ENCODE peak calls at places on chromosomes 12 and 14, in ten cellular contexts. M, D, K, T, S, X, Y, J, F and I are unnamed samples. For H3K4me1 and H3K9me3, the result is how much of the 10 kb centered on the place peaks cover.

GRCh38 chr12:106139422-106140141 is 828 bp upstream of the NUAK1 start:
- DNase-seq in J (peak), X (no peak), M (peak), K (peak), Y (peak), S (peak), D (peak), T (peak), F (peak), I (peak)

GRCh38 chr14:68361231-68361630 is 431.6 kb downstream of the ZFP36L1 start:
- DNase-seq in M (no peak), S (peak), D (peak), K (no peak), X (no peak), Y (peak), F (no peak), J (no peak), T (no peak), I (no peak)

GRCh38 chr14:76919811-76920571 is 93.8 kb downstream of the LRRC74A start:
- DNase-seq in T (no peak), F (peak), K (peak), S (peak), J (no peak), X (no peak), D (peak), M (peak), Y (peak), I (no peak)

GRCh38 chr12:46382425-46382973 is 9.9 kb upstream of the SLC38A2 start:
- DNase-seq in J (no peak), K (no peak), M (peak), F (peak), D (no peak), S (no peak), X (no peak), Y (peak), T (no peak), I (peak)

GRCh38 chr12:53378705-53379388 is 1.1 kb upstream of the SP1 start:
- DNase-seq in T (no peak), Y (no peak), M (peak), F (no peak), X (no peak), J (no peak), S (no peak), K (no peak), D (no peak), I (no peak)

GRCh38 chr12:107845226-107845979 is 70.9 kb downstream of the ASCL4 start:
- DNase-seq in T (no peak), D (no peak), Y (no peak), X (no peak), M (no peak), J (no peak), K (no peak), S (peak), F (no peak), I (no peak)

GRCh38 chr12:58069268-58069967 is 128.1 kb downstream of the ATP23 start:
- DNase-seq in X (no peak), Y (peak), S (no peak), J (no peak), T (no peak), D (no peak), F (no peak), K (no peak), M (peak), I (no peak)

GRCh38 chr12:48069253-48069652 is 36.6 kb downstream of the SENP1 start:
- DNase-seq in T (no peak), S (no peak), F (no peak), J (no peak), D (no peak), K (no peak), M (no peak), Y (peak), X (no peak), I (no peak)

GRCh38 chr14:101229666-101230065 is 326.1 kb upstream of the RTL1 start:
- DNase-seq in M (no peak), J (no peak), T (no peak), X (no peak), K (no peak), Y (no peak), F (peak), S (no peak), D (no peak), I (no peak)

GRCh38 chr12:59087077-59087673 is 166.9 kb upstream of the LRIG3 start:
- DNase-seq in Y (peak), M (peak), K (no peak), T (no peak), F (peak), D (peak), S (no peak), J (no peak), X (no peak), I (no peak)

GRCh38 chr12:93982847-93983315 is 165.5 kb upstream of the PLXNC1 start:
- DNase-seq in D (no peak), X (no peak), M (no peak), F (no peak), J (no peak), T (no peak), Y (peak), S (no peak), K (peak), I (no peak)

DNA sequence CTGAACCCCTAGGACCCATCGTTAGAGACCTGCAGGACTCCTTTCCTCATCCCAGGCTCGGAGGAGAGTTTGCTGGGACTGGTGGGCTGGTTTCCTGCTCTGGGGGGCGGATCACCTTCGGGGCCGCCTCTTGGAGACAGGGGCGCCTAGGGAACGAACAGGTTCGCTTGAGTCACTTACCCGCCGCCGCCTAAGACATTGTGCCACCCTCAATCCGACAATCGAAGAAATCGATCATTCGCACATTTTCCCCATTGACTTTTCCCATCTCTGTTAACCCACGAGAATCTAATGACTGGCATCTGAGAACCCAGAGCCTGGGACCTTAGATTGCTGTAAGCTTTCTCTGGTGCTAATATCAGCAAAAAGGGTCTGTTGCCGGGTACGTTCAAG is 322 bp downstream of the SLC39A9 start:
- DNase-seq in D (no peak), S (peak), K (no peak), X (no peak), J (no peak), T (no peak), F (no peak), Y (no peak), M (peak), I (no peak)
- H3K4me1 ChIP-seq in D (under half), S (under half), K (under half), X (half or more), J (under half), T (under half), F (under half), Y (under half), M (under half), I (half or more)

DNA sequence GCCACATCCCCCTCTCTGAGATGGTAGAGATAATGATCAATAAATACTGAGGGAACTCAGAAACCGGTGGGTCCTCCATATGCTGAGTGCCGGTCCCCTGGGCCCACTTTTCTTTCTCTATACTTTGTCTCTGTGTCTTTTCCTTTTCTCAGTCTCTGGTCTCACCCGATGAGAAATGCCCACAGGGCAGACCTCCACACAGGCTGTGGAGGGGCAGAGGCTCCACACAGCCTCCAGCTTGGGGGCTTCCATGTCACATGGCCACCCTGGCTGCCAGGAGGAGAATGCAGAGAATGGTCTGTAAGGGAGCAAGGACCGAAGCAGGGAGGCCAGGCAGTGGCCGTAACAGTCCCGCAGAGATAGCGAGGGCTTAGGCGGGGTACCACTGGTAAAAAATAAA is 105.9 kb downstream of the NTF3 start:
- DNase-seq in T (no peak), K (no peak), X (no peak), Y (no peak), J (no peak), S (no peak), D (no peak), M (no peak), F (no peak), I (no peak)
- H3K9me3 ChIP-seq in T (under half), K (under half), X (under half), Y (under half), J (under half), S (under half), D (under half), M (under half), F (under half), I (under half)

GRCh38 chr14:95497561-95498011 is 18.9 kb downstream of the SYNE3 start:
- DNase-seq in T (peak), Y (no peak), X (no peak), S (no peak), J (no peak), D (no peak), F (no peak), K (no peak), M (no peak), I (no peak)
- H3K4me1 ChIP-seq in T (under half), Y (under half), X (under half), S (under half), J (under half), D (under half), F (under half), K (under half), M (under half), I (half or more)

GRCh38 chr12:8099235-8099634 is 17.2 kb downstream of the NECAP1 start:
- DNase-seq in X (no peak), T (no peak), M (no peak), Y (no peak), S (no peak), J (no peak), D (no peak), K (no peak), F (no peak), I (no peak)
- H3K9me3 ChIP-seq in X (under half), T (under half), M (under half), Y (under half), S (under half), J (under half), D (under half), K (under half), F (under half), I (under half)

GRCh38 chr12:103751600-103751999 is 89.4 kb downstream of the NT5DC3 start:
- DNase-seq in F (no peak), S (no peak), D (no peak), Y (peak), K (no peak), J (no peak), X (no peak), M (no peak), T (no peak), I (no peak)
- H3K4me1 ChIP-seq in F (under half), S (under half), D (under half), Y (under half), K (under half), J (under half), X (under half), M (under half), T (under half), I (under half)

DNA sequence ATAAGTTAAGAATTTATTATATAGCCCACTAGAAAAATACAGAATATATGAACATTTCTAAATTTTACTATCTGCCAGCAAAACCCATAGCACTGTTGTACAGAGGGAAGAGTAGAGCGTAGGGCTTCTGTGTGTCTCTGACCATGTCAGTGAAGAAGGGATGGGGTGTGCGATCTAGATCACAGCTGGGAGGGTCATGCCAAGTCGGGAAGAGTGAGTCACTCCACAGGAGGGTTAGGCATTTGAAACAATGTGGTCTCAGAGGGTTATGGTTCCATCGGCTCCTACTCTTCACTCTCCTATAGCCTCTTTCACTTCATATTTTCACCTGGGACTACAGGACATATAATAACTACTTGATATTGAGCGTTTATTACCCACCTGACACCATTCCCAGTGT is 185.1 kb upstream of the DDHD1 start:
- DNase-seq in S (no peak), J (no peak), Y (peak), D (no peak), T (no peak), M (no peak), F (no peak), X (no peak), K (no peak), I (no peak)
- H3K9me3 ChIP-seq in S (under half), J (under half), Y (under half), D (under half), T (under half), M (under half), F (under half), X (under half), K (under half), I (under half)

GRCh38 chr12:90245396-90245795 is 536.8 kb upstream of the ATP2B1 start:
- DNase-seq in S (no peak), K (no peak), Y (no peak), M (no peak), F (no peak), X (no peak), J (no peak), T (no peak), D (no peak), I (no peak)
- H3K4me1 ChIP-seq in S (under half), K (under half), Y (under half), M (under half), F (under half), X (under half), J (under half), T (under half), D (under half), I (half or more)